ENCODE peak calls at places on chromosome 16, in four cellular contexts. K is body of pancreas, E is adrenal gland, B is right lobe of liver. J is an unnamed sample.

GRCh38 chr16:17836868-17837602 is 366.3 kb upstream of the XYLT1 start:
- DNase-seq in K (no peak), E (no peak), B (no peak), J (peak; percentile 95)

GRCh38 chr16:3094289-3095027 is 4.6 kb downstream of the ZSCAN10 start:
- DNase-seq in K (peak; percentile 45), E (peak; percentile 76), B (no peak), J (no peak)

GRCh38 chr16:84054916-84055315 is 12.3 kb upstream of the SLC38A8 start:
- DNase-seq in K (peak; percentile 11), E (peak; percentile 21), B (no peak), J (no peak)

GRCh38 chr16:47004652-47005051 is 31.2 kb upstream of the DNAJA2 start:
- DNase-seq in K (no peak), E (no peak), B (no peak), J (no peak)

GRCh38 chr16:17392857-17393421 is 77.8 kb downstream of the XYLT1 start:
- DNase-seq in K (no peak), E (no peak), B (no peak), J (no peak)

GRCh38 chr16:17273142-17273561 is 197.6 kb downstream of the XYLT1 start:
- DNase-seq in K (peak; percentile 67), E (peak; percentile 86), B (no peak), J (no peak)

GRCh38 chr16:3023415-3023668 is 400 bp downstream of the HCFC1R1 start:
- DNase-seq in K (peak; percentile 75), E (peak; percentile 44), B (peak; percentile 76), J (no peak)

GRCh38 chr16:53545433-53545832 is 42.4 kb upstream of the AKTIP start:
- DNase-seq in K (no peak), E (no peak), B (no peak), J (no peak)

GRCh38 chr16:3525951-3526350 is 25.1 kb downstream of the CLUAP1 start:
- DNase-seq in K (no peak), E (no peak), B (no peak), J (no peak)

GRCh38 chr16:65658339-65659275 is 536.7 kb upstream of the CDH11 start:
- DNase-seq in K (no peak), E (no peak), B (no peak), J (no peak)

GRCh38 chr16:57694556-57695377 is at the start of gene DRC7:
- DNase-seq in K (peak; percentile 86), E (peak; percentile 52), B (peak; percentile 58), J (no peak)

GRCh38 chr16:19578378-19578851 is 22.9 kb downstream of the VPS35L start:
- DNase-seq in K (no peak), E (no peak), B (no peak), J (no peak)

GRCh38 chr16:29962344-29962994 is 590 bp downstream of the TMEM219 start:
- DNase-seq in K (no peak), E (peak; percentile 50), B (no peak), J (no peak)

GRCh38 chr16:65318590-65319267 is 196.9 kb upstream of the CDH11 start:
- DNase-seq in K (no peak), E (no peak), B (no peak), J (no peak)

GRCh38 chr16:50657251-50657650 is 23.9 kb downstream of the SNX20 start:
- DNase-seq in K (peak; percentile 91), E (peak; percentile 8), B (no peak), J (no peak)

GRCh38 chr16:2761886-2762583 is 9.6 kb downstream of the SRRM2 start:
- DNase-seq in K (no peak), E (no peak), B (no peak), J (no peak)

GRCh38 chr16:24536671-24537070 is 2.7 kb upstream of the RBBP6 start:
- DNase-seq in K (no peak), E (no peak), B (no peak), J (no peak)

GRCh38 chr16:78576941-78577340 is 477.5 kb downstream of the WWOX start:
- DNase-seq in K (no peak), E (no peak), B (no peak), J (no peak)

GRCh38 chr16:27257271-27257670 is 11.3 kb downstream of the NSMCE1 start:
- DNase-seq in K (no peak), E (no peak), B (no peak), J (no peak)

GRCh38 chr16:15041260-15042011 is 14.4 kb downstream of the NTAN1 start:
- DNase-seq in K (peak; percentile 57), E (peak; percentile 84), B (peak; percentile 88), J (no peak)

GRCh38 chr16:2826591-2827480 is 3.3 kb upstream of the ZG16B start:
- DNase-seq in K (no peak), E (no peak), B (no peak), J (no peak)

GRCh38 chr16:85027968-85028637 is 508 bp downstream of the KIAA0513 start:
- DNase-seq in K (no peak), E (no peak), B (no peak), J (no peak)

GRCh38 chr16:23496826-23497542 is 13.3 kb downstream of the GGA2 start:
- DNase-seq in K (peak; percentile 59), E (peak; percentile 71), B (no peak), J (no peak)

GRCh38 chr16:31351246-31351936 is 3.6 kb upstream of the ITGAX start:
- DNase-seq in K (no peak), E (no peak), B (no peak), J (no peak)

DNA sequence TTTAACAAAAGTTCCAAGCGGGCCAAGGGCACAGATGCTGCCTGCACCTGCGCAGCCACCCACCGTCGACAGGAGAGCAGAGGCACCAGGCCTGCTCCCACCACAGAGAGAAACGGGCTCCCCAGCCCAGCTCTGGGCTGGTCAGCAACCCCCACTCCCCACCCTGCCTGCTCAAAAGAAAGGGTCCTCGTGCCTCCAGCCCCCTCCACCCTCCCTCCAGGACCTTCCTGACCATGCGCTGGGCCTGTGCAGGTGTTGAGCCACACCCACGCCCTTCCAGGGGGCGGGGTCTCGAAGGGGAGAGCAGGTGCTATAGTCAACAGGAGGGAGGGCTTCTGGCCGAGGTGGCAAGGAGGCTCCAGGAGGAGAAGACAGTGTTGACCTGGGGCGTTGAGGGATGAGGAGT is 25.3 kb downstream of the ZNF778 start:
- DNase-seq in K (no peak), E (no peak), B (no peak), J (no peak)
- TF ChIP-seq POLR2A in K (no peak), E (no peak), B (no peak), J (no peak)

DNA sequence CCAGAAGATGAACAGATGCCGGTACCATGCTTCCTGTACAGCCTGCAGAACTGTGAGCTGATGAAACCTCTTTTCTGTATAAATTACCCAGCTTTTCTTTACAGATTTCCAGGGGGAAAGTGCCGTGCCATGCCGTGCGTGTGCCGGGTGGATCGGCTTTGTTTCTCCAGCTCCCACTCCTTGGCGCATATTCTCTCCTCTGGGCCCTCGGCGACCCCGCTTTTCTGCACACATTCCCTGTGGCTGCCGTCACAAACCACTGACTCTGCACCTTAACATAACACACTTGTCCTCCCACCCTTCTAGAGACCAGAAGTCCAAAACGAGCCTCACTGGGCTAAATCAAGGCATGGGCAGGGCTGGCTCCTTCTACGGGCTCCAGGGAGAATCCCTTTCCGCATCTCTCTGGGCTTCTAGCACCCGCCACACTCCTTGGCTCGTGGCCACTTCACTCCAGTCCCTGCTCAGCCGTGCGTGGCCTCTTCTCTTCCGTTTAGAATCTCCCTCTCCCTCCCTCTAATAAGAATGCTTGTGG is 164.9 kb downstream of the C16orf95 start:
- DNase-seq in K (no peak), E (no peak), B (no peak), J (no peak)
- TF ChIP-seq POLR2A in K (no peak), E (no peak), B (no peak), J (no peak)

DNA sequence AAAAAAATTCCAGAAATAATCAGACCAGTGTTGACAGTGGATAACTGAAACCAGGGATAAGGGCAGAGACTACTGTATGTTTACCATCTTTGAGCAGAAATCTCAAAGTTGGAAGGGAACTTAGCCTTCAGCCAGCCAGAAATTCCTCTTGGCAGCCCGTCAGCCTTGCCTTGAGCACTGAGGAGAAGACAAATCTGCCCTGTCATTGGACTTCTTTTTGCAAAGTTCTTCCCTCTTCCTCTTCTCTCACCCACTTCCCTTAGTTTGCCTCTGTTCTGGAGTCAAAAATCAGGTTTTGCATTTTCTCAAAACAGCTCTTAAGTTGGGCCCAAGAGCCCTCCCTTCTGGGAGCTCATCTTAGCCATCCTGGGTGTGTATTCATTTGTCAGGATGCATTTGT is 6.2 kb downstream of the TUFM start:
- DNase-seq in K (no peak), E (no peak), B (no peak), J (no peak)
- TF ChIP-seq POLR2A in K (no peak), E (no peak), B (no peak), J (no peak)

DNA sequence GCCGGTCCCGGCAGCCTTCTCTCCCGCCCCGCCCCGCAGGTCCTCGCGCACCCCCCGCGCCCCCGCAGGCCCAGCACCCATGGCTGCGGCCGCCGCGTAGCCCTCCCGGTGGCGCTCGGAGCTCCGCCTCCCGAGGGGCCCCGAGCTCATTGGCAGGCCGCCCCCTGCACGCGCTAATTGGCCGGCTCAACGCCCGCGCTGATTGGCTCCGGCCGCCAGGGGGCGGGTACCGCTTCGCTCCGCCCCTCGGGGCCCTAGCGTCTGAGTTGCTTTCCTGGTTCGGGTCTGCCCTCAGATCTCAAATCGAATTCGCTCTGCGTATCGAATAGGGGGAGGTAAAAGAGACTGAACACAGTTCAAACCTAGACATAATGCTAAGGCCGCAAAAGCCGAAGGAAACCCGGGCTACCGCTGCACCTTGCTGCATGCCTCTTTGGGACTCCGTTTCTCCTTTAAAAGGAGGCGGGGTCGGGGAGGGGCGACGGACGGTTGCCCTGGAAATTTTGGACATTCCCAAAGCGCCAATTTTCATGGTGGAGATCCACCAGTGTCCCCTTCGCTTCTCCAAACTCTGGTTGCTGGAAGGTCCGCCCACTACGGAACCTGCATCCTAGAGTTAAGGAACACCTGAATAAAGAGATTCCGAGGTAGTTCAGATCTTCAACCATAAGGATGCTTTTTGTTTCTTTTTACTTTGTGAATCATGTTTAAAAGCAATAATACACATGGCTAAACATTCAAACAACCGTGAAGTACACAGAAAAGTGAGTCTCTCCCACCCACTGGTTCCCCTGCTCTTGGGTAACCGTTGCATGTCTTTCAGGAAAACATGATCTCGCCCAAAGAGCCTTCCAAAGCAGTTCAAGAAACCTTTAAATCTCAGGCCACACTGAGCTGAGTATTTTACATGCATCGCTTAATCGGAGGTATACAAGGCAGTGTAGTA is at the start of gene DEXI:
- DNase-seq in K (peak; percentile 96), E (peak; percentile 96), B (peak; percentile 97), J (no peak)
- TF ChIP-seq POLR2A in K (peak; percentile 40), E (peak; percentile 79), B (peak; percentile 80), J (peak; percentile 46)

GRCh38 chr16:62036807-62037135 is 533 bp upstream of the CDH8 start:
- DNase-seq in K (no peak), E (no peak), B (no peak), J (no peak)

GRCh38 chr16:62041401-62041800 is 5.2 kb upstream of the CDH8 start:
- DNase-seq in K (no peak), E (peak; percentile 45), B (no peak), J (no peak)

GRCh38 chr16:62038225-62038624 is 2.0 kb upstream of the CDH8 start:
- DNase-seq in K (no peak), E (no peak), B (no peak), J (no peak)

GRCh38 chr16:62036101-62036806 is at the start of gene CDH8:
- DNase-seq in K (no peak), E (no peak), B (peak; percentile 16), J (no peak)

DNA sequence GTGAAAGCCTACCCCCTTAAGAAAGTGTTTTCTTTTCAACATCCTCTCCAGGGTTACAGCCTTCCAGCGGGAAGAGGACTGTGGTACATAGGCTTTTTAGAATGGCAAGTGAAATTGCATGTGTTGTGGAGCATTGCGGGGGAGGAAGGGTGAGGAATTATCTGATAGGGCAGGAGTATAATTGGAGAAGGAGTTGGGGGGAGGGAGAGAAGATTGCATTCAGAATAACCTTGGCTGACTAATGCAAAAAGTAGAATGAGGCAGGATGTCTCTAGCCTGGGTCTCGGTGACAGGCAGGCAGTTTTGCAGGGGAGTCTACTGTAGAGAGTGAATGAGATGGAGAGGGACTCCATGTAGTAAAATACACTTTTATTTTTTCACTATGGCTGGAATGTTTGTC is 2.4 kb upstream of the CDH8 start:
- DNase-seq in K (no peak), E (no peak), B (no peak), J (no peak)
- TF ChIP-seq POLR2A in K (no peak), E (no peak), B (no peak), J (no peak)